ENCODE peak calls at places on chromosomes 3 and 15, in six cellular contexts. One of them, this sample, is unnamed.

GRCh38 chr15:38547255-38547997 is 17.2 kb downstream of the RASGRP1 start:
- DNase-seq in A549: no peak
- DNase-seq in OCI-LY7: no peak
- DNase-seq in GM12878: no peak
- DNase-seq in upper lobe of right lung: no peak
- DNase-seq in body of pancreas: no peak
- DNase-seq in this sample: no peak

GRCh38 chr15:70415330-70415884 is 317.7 kb upstream of the TLE3 start:
- DNase-seq in A549: no peak
- DNase-seq in OCI-LY7: no peak
- DNase-seq in body of pancreas: no peak
- DNase-seq in upper lobe of right lung: no peak
- DNase-seq in GM12878: no peak
- DNase-seq in this sample: no peak

GRCh38 chr3:25448750-25449684 is 21.0 kb downstream of the RARB start:
- DNase-seq in body of pancreas: peak
- DNase-seq in OCI-LY7: no peak
- DNase-seq in GM12878: no peak
- DNase-seq in A549: peak
- DNase-seq in upper lobe of right lung: peak
- DNase-seq in this sample: peak

GRCh38 chr3:149579161-149579560 is 78.7 kb downstream of the WWTR1 start:
- DNase-seq in GM12878: no peak
- DNase-seq in OCI-LY7: no peak
- DNase-seq in A549: no peak
- DNase-seq in upper lobe of right lung: no peak
- DNase-seq in body of pancreas: no peak
- DNase-seq in this sample: no peak

GRCh38 chr3:30503431-30503830 is 103.0 kb upstream of the TGFBR2 start:
- DNase-seq in GM12878: no peak
- DNase-seq in upper lobe of right lung: no peak
- DNase-seq in A549: no peak
- DNase-seq in OCI-LY7: no peak
- DNase-seq in body of pancreas: no peak
- DNase-seq in this sample: no peak

GRCh38 chr3:72590732-72591192 is 257.5 kb downstream of the SHQ1 start:
- DNase-seq in body of pancreas: no peak
- DNase-seq in A549: no peak
- DNase-seq in OCI-LY7: no peak
- DNase-seq in GM12878: no peak
- DNase-seq in upper lobe of right lung: no peak
- DNase-seq in this sample: no peak

GRCh38 chr3:66449411-66449931 is 51.4 kb downstream of the LRIG1 start:
- DNase-seq in GM12878: no peak
- DNase-seq in A549: no peak
- DNase-seq in body of pancreas: no peak
- DNase-seq in upper lobe of right lung: no peak
- DNase-seq in OCI-LY7: no peak
- DNase-seq in this sample: no peak

GRCh38 chr3:195450731-195451229 is 8.0 kb upstream of the ACAP2 start:
- DNase-seq in body of pancreas: no peak
- DNase-seq in OCI-LY7: no peak
- DNase-seq in A549: no peak
- DNase-seq in GM12878: no peak
- DNase-seq in upper lobe of right lung: peak
- DNase-seq in this sample: no peak

GRCh38 chr3:9881440-9881839 is 1.4 kb upstream of the CIDEC start:
- DNase-seq in A549: no peak
- DNase-seq in OCI-LY7: peak
- DNase-seq in GM12878: no peak
- DNase-seq in upper lobe of right lung: no peak
- DNase-seq in body of pancreas: no peak
- DNase-seq in this sample: no peak

GRCh38 chr15:27669641-27670040 is 429.5 kb downstream of the OCA2 start:
- DNase-seq in GM12878: no peak
- DNase-seq in body of pancreas: no peak
- DNase-seq in OCI-LY7: no peak
- DNase-seq in upper lobe of right lung: no peak
- DNase-seq in A549: no peak
- DNase-seq in this sample: no peak

GRCh38 chr15:89150762-89151305 is 62.6 kb downstream of the ABHD2 start:
- DNase-seq in body of pancreas: peak
- DNase-seq in GM12878: no peak
- DNase-seq in A549: no peak
- DNase-seq in upper lobe of right lung: no peak
- DNase-seq in OCI-LY7: no peak
- DNase-seq in this sample: no peak

GRCh38 chr3:126414961-126415660 is 20.4 kb downstream of the CFAP100 start:
- DNase-seq in upper lobe of right lung: no peak
- DNase-seq in body of pancreas: peak
- DNase-seq in A549: no peak
- DNase-seq in OCI-LY7: no peak
- DNase-seq in GM12878: no peak
- DNase-seq in this sample: no peak

GRCh38 chr3:181919375-181919774 is 207.7 kb downstream of the SOX2 start:
- DNase-seq in upper lobe of right lung: no peak
- DNase-seq in body of pancreas: no peak
- DNase-seq in OCI-LY7: no peak
- DNase-seq in A549: no peak
- DNase-seq in GM12878: no peak
- DNase-seq in this sample: no peak

GRCh38 chr3:196219194-196219969 is 3.0 kb downstream of the SLC51A start:
- DNase-seq in GM12878: peak
- DNase-seq in A549: no peak
- DNase-seq in OCI-LY7: peak
- DNase-seq in body of pancreas: no peak
- DNase-seq in upper lobe of right lung: peak
- DNase-seq in this sample: peak

GRCh38 chr3:130539005-130539404 is 22.0 kb downstream of the COL6A6 start:
- DNase-seq in upper lobe of right lung: peak
- DNase-seq in GM12878: no peak
- DNase-seq in A549: peak
- DNase-seq in body of pancreas: peak
- DNase-seq in OCI-LY7: peak
- DNase-seq in this sample: no peak

DNA sequence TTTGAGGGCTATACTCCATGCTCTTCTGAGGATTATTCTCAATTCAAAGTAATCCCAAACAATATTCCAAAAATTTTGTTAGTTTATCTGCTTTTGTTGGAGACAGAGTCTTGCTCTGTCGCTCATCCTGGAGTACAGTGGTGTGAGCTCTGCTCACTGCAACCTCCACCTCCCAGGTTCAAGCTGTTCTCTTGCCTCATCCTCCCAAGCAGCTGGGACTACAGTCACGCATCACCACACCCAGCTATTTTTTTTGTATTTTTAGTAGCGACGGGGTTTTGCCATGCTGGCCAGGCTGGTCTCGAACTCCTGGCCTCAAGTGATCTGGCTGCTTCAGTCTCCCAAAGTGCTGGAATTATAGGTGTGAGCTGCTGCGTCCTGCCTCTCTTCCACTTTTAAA is 39.1 kb downstream of the MEF2A start:
- DNase-seq in A549: no peak
- DNase-seq in OCI-LY7: peak
- DNase-seq in body of pancreas: no peak
- DNase-seq in upper lobe of right lung: no peak
- DNase-seq in GM12878: no peak
- DNase-seq in this sample: no peak
- H3K27ac ChIP-seq in A549: no peak
- H3K27ac ChIP-seq in OCI-LY7: no peak
- H3K27ac ChIP-seq in body of pancreas: no peak
- H3K27ac ChIP-seq in upper lobe of right lung: no peak
- H3K27ac ChIP-seq in GM12878: peak
- H3K27ac ChIP-seq in this sample: no peak

GRCh38 chr3:32076566-32076965 is 29.9 kb upstream of the GPD1L start:
- DNase-seq in OCI-LY7: no peak
- DNase-seq in upper lobe of right lung: no peak
- DNase-seq in body of pancreas: no peak
- DNase-seq in A549: no peak
- DNase-seq in GM12878: no peak
- DNase-seq in this sample: no peak

GRCh38 chr3:32082727-32083126 is 23.7 kb upstream of the GPD1L start:
- DNase-seq in OCI-LY7: no peak
- DNase-seq in GM12878: no peak
- DNase-seq in A549: no peak
- DNase-seq in body of pancreas: no peak
- DNase-seq in upper lobe of right lung: no peak
- DNase-seq in this sample: no peak

GRCh38 chr3:32077260-32078084 is 28.9 kb upstream of the GPD1L start:
- DNase-seq in A549: no peak
- DNase-seq in upper lobe of right lung: no peak
- DNase-seq in body of pancreas: no peak
- DNase-seq in OCI-LY7: no peak
- DNase-seq in GM12878: no peak
- DNase-seq in this sample: no peak

GRCh38 chr3:32078864-32079263 is 27.6 kb upstream of the GPD1L start:
- DNase-seq in OCI-LY7: no peak
- DNase-seq in A549: no peak
- DNase-seq in upper lobe of right lung: no peak
- DNase-seq in GM12878: no peak
- DNase-seq in body of pancreas: no peak
- DNase-seq in this sample: no peak

GRCh38 chr3:32078085-32078634 is 28.3 kb upstream of the GPD1L start:
- DNase-seq in A549: no peak
- DNase-seq in upper lobe of right lung: no peak
- DNase-seq in OCI-LY7: no peak
- DNase-seq in body of pancreas: no peak
- DNase-seq in GM12878: no peak
- DNase-seq in this sample: no peak
- H3K4me3 ChIP-seq in A549: no peak
- H3K4me3 ChIP-seq in upper lobe of right lung: no peak
- H3K4me3 ChIP-seq in OCI-LY7: no peak
- H3K4me3 ChIP-seq in body of pancreas: no peak
- H3K4me3 ChIP-seq in GM12878: no peak
- H3K4me3 ChIP-seq in this sample: peak

GRCh38 chr3:183309276-183309675 is 56.2 kb downstream of the B3GNT5 start:
- DNase-seq in A549: no peak
- DNase-seq in upper lobe of right lung: no peak
- DNase-seq in OCI-LY7: no peak
- DNase-seq in GM12878: no peak
- DNase-seq in body of pancreas: no peak
- DNase-seq in this sample: peak

GRCh38 chr3:183310936-183311335 is 57.9 kb downstream of the B3GNT5 start:
- DNase-seq in OCI-LY7: no peak
- DNase-seq in GM12878: no peak
- DNase-seq in upper lobe of right lung: no peak
- DNase-seq in body of pancreas: no peak
- DNase-seq in A549: no peak
- DNase-seq in this sample: no peak

GRCh38 chr3:183308746-183309145 is 55.7 kb downstream of the B3GNT5 start:
- DNase-seq in body of pancreas: no peak
- DNase-seq in A549: no peak
- DNase-seq in OCI-LY7: no peak
- DNase-seq in upper lobe of right lung: no peak
- DNase-seq in GM12878: no peak
- DNase-seq in this sample: no peak

GRCh38 chr3:183306798-183307671 is 54.0 kb downstream of the B3GNT5 start:
- DNase-seq in A549: peak
- DNase-seq in GM12878: peak
- DNase-seq in body of pancreas: peak
- DNase-seq in upper lobe of right lung: peak
- DNase-seq in OCI-LY7: peak
- DNase-seq in this sample: peak

DNA sequence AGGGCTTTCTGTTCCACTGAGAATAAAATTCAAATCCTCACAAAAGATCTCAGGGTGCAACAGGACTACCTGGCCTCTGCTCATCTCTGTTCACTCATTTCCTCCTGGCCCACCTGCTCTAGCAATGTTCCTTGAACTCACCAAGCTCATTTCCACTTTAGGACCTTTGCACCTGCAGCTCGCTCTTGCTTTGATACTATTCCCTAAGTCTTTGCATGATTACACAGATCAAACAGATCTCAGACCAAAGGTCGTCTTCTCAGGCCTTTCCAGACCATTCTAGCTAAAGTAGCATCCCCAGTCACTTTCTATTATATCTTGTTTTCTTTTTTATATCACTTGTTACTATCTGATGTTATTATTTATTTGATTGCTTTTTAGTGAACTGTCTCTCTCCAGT is 54.7 kb downstream of the B3GNT5 start:
- DNase-seq in upper lobe of right lung: no peak
- DNase-seq in A549: no peak
- DNase-seq in OCI-LY7: no peak
- DNase-seq in body of pancreas: no peak
- DNase-seq in GM12878: no peak
- DNase-seq in this sample: no peak
- H3K27ac ChIP-seq in upper lobe of right lung: no peak
- H3K27ac ChIP-seq in A549: no peak
- H3K27ac ChIP-seq in OCI-LY7: no peak
- H3K27ac ChIP-seq in body of pancreas: peak
- H3K27ac ChIP-seq in GM12878: no peak
- H3K27ac ChIP-seq in this sample: no peak

GRCh38 chr3:47010910-47011309 is 31.4 kb downstream of the NBEAL2 start:
- DNase-seq in OCI-LY7: no peak
- DNase-seq in A549: no peak
- DNase-seq in GM12878: no peak
- DNase-seq in upper lobe of right lung: no peak
- DNase-seq in body of pancreas: no peak
- DNase-seq in this sample: no peak

GRCh38 chr3:47008851-47009224 is 29.4 kb downstream of the NBEAL2 start:
- DNase-seq in A549: no peak
- DNase-seq in GM12878: no peak
- DNase-seq in OCI-LY7: no peak
- DNase-seq in body of pancreas: no peak
- DNase-seq in upper lobe of right lung: no peak
- DNase-seq in this sample: no peak

GRCh38 chr3:47011371-47011770 is 31.9 kb downstream of the NBEAL2 start:
- DNase-seq in GM12878: no peak
- DNase-seq in A549: no peak
- DNase-seq in upper lobe of right lung: no peak
- DNase-seq in OCI-LY7: no peak
- DNase-seq in body of pancreas: no peak
- DNase-seq in this sample: no peak

GRCh38 chr3:47009225-47010049 is 30.0 kb downstream of the NBEAL2 start:
- DNase-seq in A549: no peak
- DNase-seq in upper lobe of right lung: peak
- DNase-seq in GM12878: peak
- DNase-seq in body of pancreas: peak
- DNase-seq in OCI-LY7: peak
- DNase-seq in this sample: peak

DNA sequence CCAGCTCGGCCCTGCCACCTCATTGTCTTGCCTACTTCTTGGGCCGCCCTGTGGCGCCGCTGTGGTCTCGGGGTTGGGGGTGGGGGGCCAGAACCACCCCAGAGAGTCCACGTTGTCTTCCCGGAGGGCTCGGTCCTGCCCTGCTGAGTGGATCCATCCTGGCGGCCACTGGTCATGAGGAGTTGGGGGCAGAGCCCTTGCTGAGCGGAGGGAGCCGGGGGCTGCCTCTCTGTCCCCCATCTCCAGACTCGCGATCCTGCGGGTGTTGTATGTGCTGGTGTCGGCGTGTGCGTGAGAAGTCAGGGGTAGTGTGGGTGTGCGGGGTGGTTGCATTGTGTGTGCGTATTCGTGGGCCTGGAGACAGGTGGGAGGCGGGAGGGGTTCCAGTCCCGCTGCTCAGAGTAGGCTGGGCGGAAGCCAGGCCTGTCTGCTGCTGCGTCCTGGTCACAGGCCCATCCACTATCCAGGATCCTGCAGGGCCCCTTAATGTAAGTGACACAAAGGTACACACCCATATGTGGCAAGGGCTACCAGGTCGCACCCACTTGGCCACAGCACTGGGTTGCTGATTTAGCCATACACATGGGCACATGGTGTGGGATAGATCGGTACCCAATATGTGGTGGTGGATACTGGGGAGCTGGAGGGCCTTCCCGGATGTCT is 30.7 kb downstream of the NBEAL2 start:
- DNase-seq in GM12878: no peak
- DNase-seq in A549: no peak
- DNase-seq in upper lobe of right lung: peak
- DNase-seq in OCI-LY7: no peak
- DNase-seq in body of pancreas: peak
- DNase-seq in this sample: no peak
- H3K4me3 ChIP-seq in GM12878: peak
- H3K4me3 ChIP-seq in A549: no peak
- H3K4me3 ChIP-seq in upper lobe of right lung: peak
- H3K4me3 ChIP-seq in OCI-LY7: no peak
- H3K4me3 ChIP-seq in body of pancreas: no peak
- H3K4me3 ChIP-seq in this sample: peak